ENCODE peak calls at places on chromosomes 1 and 21, in eight cellular contexts. Q is IMR-90, F is transverse colon, W is A549, E is HCT116, X is right lobe of liver, D is ovary, U is prostate gland. G is an unnamed sample.

GRCh38 chr1:85200367-85200869 is 398 bp downstream of the SYDE2 start:
- DNase-seq in U (peak), X (peak), D (peak), E (no peak), W (peak), Q (no peak), F (peak), G (peak)

GRCh38 chr1:152182431-152182830 is 23.4 kb upstream of the RPTN start:
- DNase-seq in F (no peak), W (no peak), D (no peak), E (no peak), Q (no peak), U (no peak), X (no peak), G (no peak)

GRCh38 chr1:175783126-175783722 is 39.8 kb upstream of the TNR start:
- DNase-seq in E (no peak), Q (no peak), W (no peak), D (no peak), U (no peak), X (no peak), F (no peak), G (no peak)

GRCh38 chr1:65948609-65949229 is 156.0 kb downstream of the PDE4B start:
- DNase-seq in Q (peak), U (no peak), X (no peak), E (peak), F (peak), D (no peak), W (no peak), G (no peak)

GRCh38 chr1:105641407-105641806 is 1415.1 kb upstream of the PRMT6 start:
- DNase-seq in E (no peak), X (no peak), D (no peak), W (no peak), U (no peak), F (no peak), Q (no peak), G (no peak)

GRCh38 chr1:7549277-7549676 is 221.8 kb upstream of the VAMP3 start:
- DNase-seq in X (peak), E (peak), W (peak), D (no peak), Q (peak), U (no peak), F (no peak), G (no peak)

GRCh38 chr1:95207223-95207935 is 26.6 kb upstream of the RWDD3 start:
- DNase-seq in F (no peak), D (no peak), X (no peak), W (no peak), U (no peak), Q (no peak), E (no peak), G (no peak)

GRCh38 chr1:94953107-94953506 is 26.2 kb upstream of the CNN3 start:
- DNase-seq in Q (no peak), E (no peak), W (no peak), D (no peak), X (no peak), F (no peak), U (no peak), G (no peak)

GRCh38 chr1:206757524-206758266 is 12.9 kb upstream of the IL19 start:
- DNase-seq in Q (no peak), D (no peak), X (no peak), W (no peak), E (no peak), F (no peak), U (no peak), G (no peak)

GRCh38 chr1:211549092-211549749 is 29.7 kb downstream of the SLC30A1 start:
- DNase-seq in E (no peak), X (no peak), U (peak), F (no peak), Q (no peak), W (no peak), D (no peak), G (peak)

GRCh38 chr21:15212214-15212613 is 147.4 kb upstream of the NRIP1 start:
- DNase-seq in W (no peak), D (no peak), E (no peak), Q (no peak), U (no peak), F (no peak), X (no peak), G (no peak)

GRCh38 chr21:45302082-45303061 is 14.7 kb upstream of the POFUT2 start:
- DNase-seq in X (peak), U (no peak), W (no peak), Q (no peak), D (peak), F (peak), E (no peak), G (no peak)

GRCh38 chr1:28538286-28538685 is 14.6 kb upstream of the TRNAU1AP start:
- DNase-seq in Q (no peak), W (no peak), U (no peak), D (no peak), F (no peak), E (no peak), X (no peak), G (no peak)

GRCh38 chr1:2382621-2383361 is 8.6 kb downstream of the MORN1 start:
- DNase-seq in X (peak), W (peak), U (no peak), D (peak), E (peak), Q (no peak), F (peak), G (no peak)

GRCh38 chr1:221718391-221719277 is 23.3 kb downstream of the DUSP10 start:
- DNase-seq in W (peak), U (no peak), E (no peak), D (no peak), X (no peak), Q (peak), F (no peak), G (no peak)

GRCh38 chr1:197521118-197521739 is 253.2 kb downstream of the CRB1 start:
- DNase-seq in X (no peak), U (no peak), F (no peak), W (peak), Q (peak), E (peak), D (no peak), G (no peak)

GRCh38 chr1:35657851-35658250 is 16.5 kb upstream of the PSMB2 start:
- DNase-seq in E (no peak), U (no peak), F (no peak), W (no peak), D (no peak), X (no peak), Q (no peak), G (no peak)

GRCh38 chr1:59765036-59765730 is 49.6 kb upstream of the HOOK1 start:
- DNase-seq in F (no peak), E (no peak), X (no peak), W (no peak), U (peak), Q (no peak), D (no peak), G (no peak)

GRCh38 chr21:44395260-44395659 is 41.8 kb downstream of the TRPM2 start:
- DNase-seq in E (no peak), Q (no peak), W (no peak), F (no peak), X (no peak), U (no peak), D (no peak), G (no peak)

GRCh38 chr1:223462866-223463404 is 69.7 kb downstream of the CCDC185 start:
- DNase-seq in E (no peak), F (no peak), D (no peak), X (no peak), U (no peak), W (no peak), Q (no peak), G (no peak)

GRCh38 chr1:21869620-21870121 is 57.6 kb downstream of the LDLRAD2 start:
- DNase-seq in X (no peak), U (peak), W (peak), E (peak), Q (peak), D (peak), F (peak), G (peak)

GRCh38 chr1:203378529-203379271 is 27.8 kb upstream of the FMOD start:
- DNase-seq in Q (peak), X (no peak), F (no peak), W (no peak), U (no peak), D (peak), E (no peak), G (no peak)

DNA sequence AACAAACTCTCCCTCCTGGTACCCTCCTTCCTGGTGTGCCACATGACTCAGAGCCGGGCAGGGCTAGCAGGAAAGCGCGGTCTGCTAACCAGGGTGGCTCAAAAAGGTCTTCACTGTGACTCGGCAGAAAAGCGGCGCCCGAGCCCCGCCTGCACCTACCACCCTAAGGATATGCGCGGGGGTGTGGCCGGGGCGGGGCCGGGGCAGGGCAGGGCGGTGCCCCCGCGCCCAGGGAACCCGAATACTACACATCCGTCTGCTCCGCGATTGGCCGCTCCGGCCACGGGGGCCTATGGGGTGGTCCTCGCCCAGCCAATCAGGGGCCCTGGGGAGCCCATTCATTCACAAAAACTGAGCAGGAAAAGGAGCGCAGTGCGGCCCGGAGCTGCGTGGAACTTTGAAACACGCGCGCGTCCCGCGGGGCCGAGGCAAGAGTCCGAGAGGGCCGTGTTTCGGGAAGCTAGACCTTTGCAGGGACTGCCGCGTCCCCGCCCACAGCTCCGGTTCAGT is 1.7 kb downstream of the LRP8 start:
- DNase-seq in U (peak), F (peak), E (peak), W (peak), Q (peak), X (peak), D (peak), G (peak)
- TF ChIP-seq POLR2A in U (no peak), F (peak), E (no peak), W (peak), Q (peak), X (no peak), D (no peak), G (no peak)

GRCh38 chr1:246638941-246639655 is 72.8 kb downstream of the CNST start:
- DNase-seq in W (no peak), Q (no peak), D (no peak), F (no peak), U (no peak), E (no peak), X (no peak), G (no peak)
- H3K27ac ChIP-seq in W (no peak), Q (no peak), D (no peak), F (no peak), U (no peak), E (no peak), X (no peak), G (no peak)

GRCh38 chr1:231240883-231241735 is at the start of gene GNPAT:
- DNase-seq in E (peak), F (peak), Q (peak), D (peak), X (peak), U (peak), W (peak), G (peak)
- TF ChIP-seq POLR2A in E (peak), F (peak), Q (peak), D (peak), X (peak), U (peak), W (peak), G (peak)

GRCh38 chr1:172926070-172926469 is 124.7 kb downstream of the TNFSF18 start:
- DNase-seq in W (no peak), Q (no peak), D (no peak), U (no peak), F (no peak), E (no peak), X (no peak), G (no peak)

GRCh38 chr1:172930142-172930541 is 120.6 kb downstream of the TNFSF18 start:
- DNase-seq in E (no peak), F (no peak), X (no peak), U (no peak), W (no peak), D (no peak), Q (no peak), G (no peak)

GRCh38 chr1:172929006-172929405 is 121.7 kb downstream of the TNFSF18 start:
- DNase-seq in U (no peak), X (no peak), F (no peak), D (no peak), E (no peak), Q (peak), W (no peak), G (no peak)

GRCh38 chr1:172931340-172931739 is 119.4 kb downstream of the TNFSF18 start:
- DNase-seq in U (no peak), D (no peak), E (no peak), Q (no peak), X (no peak), F (no peak), W (no peak), G (no peak)

DNA sequence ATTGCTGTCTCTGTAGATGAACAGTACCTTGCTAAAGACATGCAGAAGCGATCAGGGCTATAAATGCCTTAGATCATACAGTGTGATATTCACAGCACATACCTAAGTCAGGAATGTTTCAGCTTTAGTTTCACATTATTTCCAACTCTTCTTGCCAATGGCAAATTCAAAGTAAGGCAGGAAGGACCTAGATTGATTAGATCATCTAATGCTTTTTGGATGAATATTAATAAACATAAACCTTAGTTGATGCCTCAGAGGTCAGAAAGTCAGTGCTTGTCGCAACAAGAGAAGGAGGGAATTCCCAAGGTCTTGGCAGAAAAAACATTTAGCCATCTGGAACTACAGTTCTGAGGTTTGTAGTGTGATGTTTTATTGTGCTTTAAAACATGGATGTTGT is 122.3 kb downstream of the TNFSF18 start:
- DNase-seq in X (no peak), U (no peak), W (no peak), F (no peak), E (no peak), D (no peak), Q (peak), G (no peak)
- H3K27ac ChIP-seq in X (no peak), U (no peak), W (peak), F (no peak), E (peak), D (no peak), Q (peak), G (peak)

GRCh38 chr1:11054666-11055065 is 5.2 kb downstream of the SRM start:
- DNase-seq in D (no peak), E (no peak), U (no peak), F (no peak), W (no peak), X (no peak), Q (no peak), G (no peak)

GRCh38 chr1:11054181-11054580 is 5.6 kb downstream of the SRM start:
- DNase-seq in U (no peak), X (no peak), W (no peak), Q (no peak), E (no peak), D (no peak), F (no peak), G (no peak)

GRCh38 chr1:11051781-11052510 is 4.9 kb upstream of the MASP2 start:
- DNase-seq in F (no peak), X (no peak), U (no peak), D (no peak), Q (no peak), W (no peak), E (no peak), G (no peak)

GRCh38 chr1:11052839-11053757 is 6.1 kb upstream of the MASP2 start:
- DNase-seq in Q (no peak), D (no peak), F (peak), E (no peak), U (no peak), W (no peak), X (no peak), G (no peak)

DNA sequence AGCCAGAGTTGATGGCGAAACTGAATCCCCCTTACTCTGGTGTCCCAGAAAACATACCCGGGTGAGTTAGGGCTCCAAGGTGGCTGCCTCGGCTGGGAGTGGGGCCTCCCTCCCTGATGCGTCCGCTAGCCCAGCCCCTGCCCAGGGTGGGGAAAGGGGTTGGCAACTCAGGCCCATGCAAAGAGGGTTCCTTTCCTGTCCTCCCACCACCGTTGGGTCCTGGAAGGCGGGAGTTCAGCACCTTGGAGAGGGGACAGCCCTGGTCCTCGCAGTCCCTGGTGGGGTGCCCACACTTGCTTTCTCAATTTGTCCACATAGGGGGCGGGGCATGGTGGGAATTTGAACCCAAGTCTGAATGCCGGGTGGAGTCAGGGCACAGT is 6.1 kb downstream of the SRM start:
- DNase-seq in X (no peak), D (no peak), U (no peak), W (no peak), E (no peak), Q (peak), F (no peak), G (no peak)
- TF ChIP-seq POLR2A in X (no peak), D (no peak), U (no peak), W (no peak), E (no peak), Q (no peak), F (no peak), G (no peak)

GRCh38 chr21:42548687-42549406 is 35.2 kb downstream of the SLC37A1 start:
- DNase-seq in W (no peak), Q (no peak), E (no peak), F (no peak), D (no peak), X (no peak), U (no peak), G (no peak)
- H3K27ac ChIP-seq in W (no peak), Q (no peak), E (no peak), F (no peak), D (no peak), X (no peak), U (peak), G (no peak)

DNA sequence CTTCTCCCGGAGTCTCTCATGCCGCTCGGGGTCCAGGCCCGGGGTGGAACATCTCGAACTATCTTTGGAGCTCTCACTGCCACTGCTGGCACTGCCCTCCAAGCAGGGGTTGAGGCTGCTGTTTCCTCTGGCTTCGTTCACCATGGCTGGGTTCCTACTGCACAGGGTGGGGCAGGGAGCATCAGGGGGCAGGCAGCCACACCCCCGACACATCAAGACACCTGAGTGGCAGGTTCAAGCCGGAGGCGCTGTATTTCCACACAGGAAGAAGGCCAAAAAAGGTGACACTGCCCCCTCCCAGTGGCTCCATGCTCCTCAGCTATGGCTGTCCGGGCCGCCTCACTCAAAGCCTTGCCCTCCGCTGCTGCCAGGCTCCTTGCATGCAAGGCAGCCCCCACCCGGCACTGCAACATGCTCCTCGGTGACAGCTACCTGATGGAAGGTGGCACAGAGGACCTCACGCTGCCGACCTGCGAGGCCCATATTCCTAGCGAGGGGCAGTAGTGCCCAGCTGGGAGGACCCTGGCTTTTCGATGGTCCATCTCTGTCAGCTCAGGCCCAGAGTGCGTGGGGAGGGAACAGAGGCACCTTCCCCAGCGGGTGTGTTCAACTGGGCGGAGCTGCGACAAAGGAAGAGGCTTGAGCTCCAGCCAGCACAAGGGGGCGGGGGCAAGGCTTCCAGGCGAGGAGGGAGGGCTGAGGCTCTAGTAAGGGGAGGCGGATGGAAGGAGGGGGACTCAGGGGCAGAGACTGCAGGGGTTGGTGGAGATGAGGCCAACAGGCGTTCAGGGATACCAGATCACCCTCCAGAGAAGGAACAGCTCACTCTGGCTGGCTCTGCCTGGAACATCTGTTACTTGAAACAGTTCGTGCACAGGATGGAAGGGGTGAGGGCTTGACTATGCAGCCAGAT is 2.5 kb downstream of the MTHFR start:
- DNase-seq in W (no peak), E (peak), X (peak), F (peak), D (peak), U (peak), Q (peak), G (peak)
- TF ChIP-seq POLR2A in W (no peak), E (no peak), X (peak), F (peak), D (peak), U (peak), Q (peak), G (peak)

GRCh38 chr1:46197551-46198025 is 646 bp downstream of the POMGNT1 start:
- DNase-seq in U (no peak), Q (no peak), X (no peak), W (no peak), F (no peak), D (no peak), E (no peak), G (no peak)
- H3K27ac ChIP-seq in U (peak), Q (peak), X (no peak), W (peak), F (peak), D (peak), E (peak), G (peak)